ENCODE peak calls at places on chromosomes 2 and 18, in six cellular contexts. X is GM19239, Z is ovary, U is NCI-H2171, N is tibial nerve, T is HEK293T. D is an unnamed sample.

GRCh38 chr2:96899084-96899735 is 29.3 kb upstream of the SEMA4C start:
- DNase-seq in X (no peak), Z (no peak), U (no peak), N (no peak), T (no peak), D (no peak)

GRCh38 chr2:212424090-212424489 is 114.5 kb downstream of the ERBB4 start:
- DNase-seq in X (no peak), Z (no peak), U (no peak), N (no peak), T (no peak), D (no peak)

GRCh38 chr2:224137208-224137607 is 98.1 kb upstream of the SERPINE2 start:
- DNase-seq in X (no peak), Z (no peak), U (no peak), N (no peak), T (no peak), D (no peak)

GRCh38 chr18:3014501-3015202 is 1.7 kb upstream of the LPIN2 start:
- DNase-seq in X (no peak), Z (no peak), U (no peak), N (no peak), T (no peak), D (no peak)

GRCh38 chr2:27115485-27115884 is 3.4 kb downstream of the CGREF1 start:
- DNase-seq in X (no peak), Z (no peak), U (no peak), N (no peak), T (no peak), D (no peak)

GRCh38 chr2:224904390-224904789 is 137.9 kb downstream of the DOCK10 start:
- DNase-seq in X (no peak), Z (no peak), U (no peak), N (no peak), T (no peak), D (no peak)

GRCh38 chr2:202109737-202110184 is 36.7 kb downstream of the KIAA2012 start:
- DNase-seq in X (no peak), Z (peak; percentile 55), U (no peak), N (peak; percentile 44), T (peak; percentile 30), D (no peak)

GRCh38 chr2:43851026-43851980 is 12.5 kb downstream of the ABCG8 start:
- DNase-seq in X (no peak), Z (peak; percentile 10), U (no peak), N (no peak), T (peak; percentile 3), D (no peak)

GRCh38 chr2:42008241-42008911 is 39.4 kb upstream of the PKDCC start:
- DNase-seq in X (no peak), Z (no peak), U (no peak), N (no peak), T (peak; percentile 35), D (no peak)

GRCh38 chr2:9473308-9473984 is 905 bp upstream of the IAH1 start:
- DNase-seq in X (peak; percentile 15), Z (no peak), U (no peak), N (no peak), T (no peak), D (no peak)

GRCh38 chr2:88831792-88832248 is 140.3 kb downstream of the RPIA start:
- DNase-seq in X (peak; percentile 41), Z (no peak), U (no peak), N (peak; percentile 33), T (peak; percentile 69), D (peak; percentile 26)

GRCh38 chr2:213710164-213710563 is 425.9 kb downstream of the SPAG16 start:
- DNase-seq in X (no peak), Z (no peak), U (no peak), N (no peak), T (no peak), D (no peak)

GRCh38 chr2:219250044-219250781 is 2.8 kb upstream of the TUBA4B start:
- DNase-seq in X (no peak), Z (no peak), U (no peak), N (no peak), T (no peak), D (no peak)

GRCh38 chr2:136114392-136114791 is 3.6 kb downstream of the CXCR4 start:
- DNase-seq in X (no peak), Z (no peak), U (no peak), N (no peak), T (no peak), D (no peak)

GRCh38 chr2:150020221-150020620 is 432.6 kb upstream of the MMADHC start:
- DNase-seq in X (no peak), Z (no peak), U (no peak), N (no peak), T (no peak), D (no peak)

GRCh38 chr2:15050483-15050882 is 418.0 kb downstream of the LRATD1 start:
- DNase-seq in X (no peak), Z (no peak), U (peak; percentile 99), N (no peak), T (no peak), D (no peak)

GRCh38 chr2:195535911-195536522 is 121.0 kb upstream of the SLC39A10 start:
- DNase-seq in X (peak; percentile 36), Z (no peak), U (no peak), N (peak; percentile 30), T (no peak), D (peak; percentile 25)

GRCh38 chr18:48036191-48036590 is 105.7 kb upstream of the SMAD2 start:
- DNase-seq in X (no peak), Z (no peak), U (no peak), N (no peak), T (no peak), D (no peak)

GRCh38 chr2:237886702-237887481 is 27.5 kb downstream of the RAMP1 start:
- DNase-seq in X (no peak), Z (peak; percentile 93), U (no peak), N (peak; percentile 42), T (no peak), D (no peak)

GRCh38 chr18:36624451-36625167 is 204.2 kb downstream of the TPGS2 start:
- DNase-seq in X (no peak), Z (no peak), U (no peak), N (no peak), T (no peak), D (no peak)

GRCh38 chr2:118474151-118474561 is 373.3 kb downstream of the EN1 start:
- DNase-seq in X (no peak), Z (no peak), U (no peak), N (no peak), T (no peak), D (no peak)

GRCh38 chr2:17455343-17455742 is 62.9 kb downstream of the RAD51AP2 start:
- DNase-seq in X (no peak), Z (no peak), U (no peak), N (no peak), T (no peak), D (no peak)